ENCODE peak calls at places on chromosome 6, in five cellular contexts. L is GM23248, W is neural progenitor cell, M is fibroblast of lung, S is mammary epithelial cell. Z is an unnamed sample.

GRCh38 chr6:167731731-167732422 is 94.8 kb upstream of the AFDN start:
- DNase-seq in W (no peak), S (no peak), M (no peak), L (no peak), Z (no peak)

GRCh38 chr6:35757461-35758123 is 18.8 kb upstream of the CLPSL2 start:
- DNase-seq in S (no peak), L (peak), W (peak), M (peak), Z (peak)

GRCh38 chr6:20953019-20953418 is 418.8 kb downstream of the CDKAL1 start:
- DNase-seq in M (no peak), W (peak), L (no peak), S (no peak), Z (no peak)

GRCh38 chr6:28165566-28165965 is 23.9 kb downstream of the ZKSCAN8 start:
- DNase-seq in M (no peak), L (no peak), W (no peak), S (no peak), Z (no peak)

GRCh38 chr6:24458937-24459336 is 30.4 kb downstream of the GPLD1 start:
- DNase-seq in L (no peak), M (no peak), W (no peak), S (peak), Z (no peak)

GRCh38 chr6:148109732-148110131 is 232.9 kb upstream of the SASH1 start:
- DNase-seq in L (no peak), S (no peak), W (no peak), M (no peak), Z (no peak)

GRCh38 chr6:133802861-133803260 is 86.1 kb upstream of the TCF21 start:
- DNase-seq in L (peak), W (no peak), S (no peak), M (no peak), Z (no peak)

GRCh38 chr6:43033874-43034273 is 12.5 kb downstream of the RRP36 start:
- DNase-seq in W (no peak), M (no peak), L (no peak), S (no peak), Z (no peak)

GRCh38 chr6:13767121-13767794 is 47.1 kb downstream of the MCUR1 start:
- DNase-seq in L (peak), S (no peak), M (peak), W (peak), Z (peak)

GRCh38 chr6:157961116-157961515 is 20.5 kb upstream of the SYNJ2 start:
- DNase-seq in S (peak), W (no peak), L (no peak), M (no peak), Z (no peak)

GRCh38 chr6:55853008-55854001 is 22.1 kb downstream of the BMP5 start:
- DNase-seq in M (no peak), W (no peak), S (no peak), L (no peak), Z (peak)

DNA sequence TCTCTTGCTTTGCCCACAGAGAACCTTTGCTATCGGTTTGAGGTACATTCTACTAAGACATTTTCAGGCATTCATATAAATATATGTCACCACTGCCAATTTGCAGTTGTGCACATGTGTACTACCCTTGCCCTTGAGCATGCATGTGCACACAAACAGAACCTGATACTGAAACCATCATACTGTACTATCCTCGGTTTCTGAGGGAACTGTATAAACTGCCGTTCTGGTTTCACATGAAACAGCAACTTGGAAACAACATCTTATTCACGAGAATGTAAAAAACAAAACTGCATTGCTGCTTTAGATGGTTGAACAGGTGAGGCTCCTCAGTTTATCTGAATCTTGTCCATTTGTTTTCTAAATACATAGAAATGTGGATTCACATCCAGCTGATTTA is 151.2 kb upstream of the TMEM170B start:
- DNase-seq in S (no peak), W (no peak), L (no peak), M (no peak), Z (no peak)
- H3K9ac ChIP-seq in S (no peak), W (no peak), L (no peak), M (no peak), Z (no peak)

GRCh38 chr6:16320533-16321340 is 82.3 kb downstream of the GMPR start:
- DNase-seq in S (no peak), L (peak), W (no peak), M (peak), Z (peak)

GRCh38 chr6:16319813-16320532 is 81.6 kb downstream of the GMPR start:
- DNase-seq in L (peak), W (no peak), M (peak), S (peak), Z (peak)

GRCh38 chr6:16318538-16318937 is 80.2 kb downstream of the GMPR start:
- DNase-seq in W (no peak), M (peak), L (peak), S (peak), Z (peak)

GRCh38 chr6:16321341-16321710 is 82.9 kb downstream of the GMPR start:
- DNase-seq in W (no peak), L (no peak), S (no peak), M (no peak), Z (no peak)

GRCh38 chr6:16318953-16319720 is 80.8 kb downstream of the GMPR start:
- DNase-seq in L (no peak), S (no peak), W (no peak), M (no peak), Z (no peak)
- H3K9ac ChIP-seq in L (peak), S (no peak), W (no peak), M (no peak), Z (no peak)

DNA sequence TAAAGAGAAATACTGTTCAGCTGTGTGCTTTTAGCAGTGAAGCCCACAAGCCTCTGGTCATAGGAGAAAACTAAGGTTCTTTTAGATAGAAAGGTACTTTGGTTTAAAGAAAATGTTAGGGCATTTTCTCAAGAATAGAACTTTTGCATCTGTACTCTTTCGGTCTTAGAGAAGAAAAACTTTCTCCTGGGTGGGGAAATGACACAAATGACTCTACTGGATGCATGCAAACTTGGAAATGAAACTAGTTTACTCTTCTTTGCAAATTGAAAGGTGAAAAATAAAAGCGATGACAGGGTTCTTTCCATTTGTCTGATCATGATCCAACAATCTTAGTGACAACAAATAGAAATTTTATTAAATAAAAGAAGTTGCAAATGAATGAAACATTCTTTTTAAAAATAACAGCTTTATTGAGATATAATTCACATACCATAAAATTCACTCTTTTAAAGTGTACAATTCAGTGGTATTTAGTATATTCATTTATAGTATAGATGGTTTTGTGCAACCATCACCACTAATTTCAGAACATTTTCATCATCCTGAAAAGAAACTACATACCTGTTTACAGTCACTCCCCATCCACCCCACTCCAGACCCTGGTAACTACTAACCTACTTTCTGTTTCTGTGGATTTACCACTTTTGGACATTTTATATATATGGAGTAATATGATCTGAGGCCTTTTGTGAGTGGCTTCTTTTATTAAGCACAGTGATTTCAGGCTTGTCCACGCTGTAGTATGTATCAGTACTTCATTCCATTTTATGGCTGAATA is 2.3 kb upstream of the TMEM217 start:
- DNase-seq in S (no peak), W (no peak), M (no peak), L (no peak), Z (no peak)
- H3K9ac ChIP-seq in S (no peak), W (no peak), M (no peak), L (peak), Z (no peak)

DNA sequence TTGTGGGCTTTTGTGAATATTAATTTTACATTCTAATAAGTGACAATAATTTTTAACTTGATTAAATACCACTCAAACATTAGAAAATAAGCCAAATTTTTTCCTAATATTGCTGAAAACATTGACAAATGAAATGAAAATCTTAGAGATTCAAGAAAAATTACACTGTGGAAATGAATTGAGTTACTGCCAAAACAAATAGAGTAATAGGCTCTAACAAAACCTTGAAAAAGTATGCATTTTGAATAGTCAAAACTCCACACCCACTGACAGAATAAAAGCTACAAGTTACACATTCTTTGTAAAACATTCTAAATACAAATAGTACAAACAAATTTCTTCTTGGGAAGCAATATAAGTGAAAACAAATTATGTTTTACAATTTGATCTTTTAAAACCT is 5.9 kb downstream of the TBX18 start:
- DNase-seq in M (no peak), W (no peak), S (no peak), L (no peak), Z (no peak)
- H3K9ac ChIP-seq in M (no peak), W (no peak), S (no peak), L (peak), Z (no peak)

DNA sequence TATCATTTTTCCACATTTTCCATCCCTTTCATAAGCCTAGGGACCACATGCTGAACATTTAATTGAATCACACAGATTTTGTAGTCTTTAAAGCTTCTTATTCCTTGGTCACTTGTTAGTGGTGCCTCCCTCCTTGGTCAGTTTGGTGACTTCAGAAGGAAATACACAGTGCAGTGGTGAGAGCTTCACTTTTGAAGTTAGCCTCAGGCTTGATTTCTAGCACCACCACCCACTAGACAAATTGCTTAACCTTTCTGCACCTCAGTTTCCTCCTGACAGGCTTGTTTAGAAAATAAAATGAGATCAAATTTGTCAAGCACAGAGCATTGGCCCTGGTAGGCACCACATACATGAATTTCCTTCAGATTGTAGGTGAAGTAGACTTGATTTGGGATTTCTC is 91.7 kb downstream of the FOXO3 start:
- DNase-seq in L (peak), M (no peak), W (no peak), S (no peak), Z (no peak)
- H3K9ac ChIP-seq in L (peak), M (peak), W (no peak), S (no peak), Z (peak)

GRCh38 chr6:150322452-150322851 is 46.4 kb upstream of the IYD start:
- DNase-seq in M (no peak), L (no peak), S (no peak), W (no peak), Z (no peak)

GRCh38 chr6:150327117-150327774 is 41.6 kb upstream of the IYD start:
- DNase-seq in M (no peak), W (no peak), L (peak), S (no peak), Z (no peak)

GRCh38 chr6:150323205-150323604 is 45.6 kb upstream of the IYD start:
- DNase-seq in S (no peak), W (no peak), L (no peak), M (no peak), Z (no peak)

GRCh38 chr6:150324044-150324443 is 44.8 kb upstream of the IYD start:
- DNase-seq in L (no peak), M (no peak), W (no peak), S (no peak), Z (no peak)

DNA sequence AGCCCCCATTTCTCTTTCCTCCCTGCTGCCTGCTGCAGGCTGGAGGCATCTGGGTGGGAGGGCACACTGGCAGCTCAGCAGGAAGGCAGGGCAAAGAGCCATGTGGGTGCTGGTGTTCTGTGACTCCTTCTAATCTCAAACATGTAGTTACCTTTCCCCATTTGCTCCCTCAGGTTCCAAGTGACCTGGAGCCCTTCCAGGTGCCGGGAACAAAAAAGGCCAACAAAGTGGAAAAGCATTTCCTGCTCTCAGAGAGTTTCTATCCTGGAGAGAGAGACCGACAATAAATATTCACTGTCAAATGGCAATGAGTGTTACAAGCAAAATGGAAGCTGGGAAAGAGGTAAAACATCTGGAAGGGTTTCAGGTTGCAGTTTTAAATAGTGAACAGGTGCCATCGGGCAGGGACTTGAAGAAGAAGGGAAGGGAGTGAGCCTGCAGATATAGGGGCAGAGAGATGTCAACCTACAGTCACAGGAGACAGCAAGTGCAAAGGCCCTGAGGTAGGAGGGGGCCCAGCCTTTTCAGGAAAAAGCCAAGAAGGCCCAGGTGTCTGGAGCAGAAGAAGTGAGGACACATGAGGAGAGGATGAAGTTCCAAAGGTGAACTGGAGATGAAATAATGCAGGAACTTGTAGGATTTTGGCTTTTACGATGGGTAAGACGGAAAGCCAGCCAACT is 43.6 kb upstream of the IYD start:
- DNase-seq in W (no peak), L (no peak), S (peak), M (no peak), Z (no peak)
- H3K9ac ChIP-seq in W (no peak), L (no peak), S (no peak), M (no peak), Z (no peak)

GRCh38 chr6:33708516-33709204 is 2.8 kb downstream of the UQCC2 start:
- DNase-seq in M (no peak), W (no peak), L (no peak), S (no peak), Z (no peak)

GRCh38 chr6:33710296-33711121 is 991 bp downstream of the UQCC2 start:
- DNase-seq in W (peak), M (no peak), S (no peak), L (peak), Z (no peak)

GRCh38 chr6:33707771-33708170 is 3.7 kb downstream of the UQCC2 start:
- DNase-seq in W (no peak), S (no peak), M (no peak), L (no peak), Z (no peak)

GRCh38 chr6:33711140-33712129 is at the start of gene UQCC2:
- DNase-seq in S (peak), W (peak), L (peak), M (peak), Z (peak)

DNA sequence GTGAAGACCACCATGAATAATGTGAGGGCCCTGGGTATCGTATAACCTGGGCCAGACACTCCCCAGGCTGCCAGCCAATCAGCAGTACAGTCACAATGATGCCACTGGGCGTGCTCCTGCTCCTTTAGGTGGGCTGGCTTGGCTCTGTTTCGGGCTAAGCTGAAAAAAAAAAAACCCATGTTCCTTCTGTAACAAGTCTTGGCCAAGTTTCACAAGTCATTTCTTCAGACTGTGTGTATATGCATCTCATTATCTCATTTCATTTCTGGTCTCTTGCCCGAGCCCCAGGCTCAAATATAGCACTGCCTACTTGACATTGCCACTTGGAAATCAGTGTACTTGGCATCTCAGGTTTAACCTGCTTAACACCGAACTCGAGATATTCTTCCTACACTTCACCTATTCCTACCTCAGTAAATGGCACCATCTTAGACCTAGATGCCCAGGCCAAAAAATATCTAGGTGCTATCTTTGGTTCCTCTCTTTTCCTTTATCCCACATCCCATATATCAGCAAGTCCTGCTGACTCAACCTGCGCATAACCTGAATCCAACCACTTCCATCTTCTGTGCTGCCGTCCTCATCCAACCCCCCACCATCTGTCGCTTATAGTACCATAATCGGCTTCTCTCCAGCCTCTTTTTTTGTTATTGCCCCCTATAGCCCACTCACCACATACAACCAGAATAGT is 1.8 kb downstream of the UQCC2 start:
- DNase-seq in W (no peak), M (no peak), L (no peak), S (no peak), Z (no peak)
- H3K9ac ChIP-seq in W (no peak), M (no peak), L (no peak), S (no peak), Z (no peak)

Z was measured in IMR-90.